ENCODE peak calls at places on chromosomes 12 and 14, in six cellular contexts. O is MM.1S, T is spleen, R is hepatocyte, H is thoracic aorta, B is colonic mucosa. A is an unnamed sample. For H3K9me3, the result is how much of the 10 kb centered on the place peaks cover.

GRCh38 chr12:52543985-52544888 is 8.7 kb downstream of the KRT71 start:
- DNase-seq in T (peak), H (no peak), O (no peak), R (no peak), B (no peak), A (no peak)

GRCh38 chr14:34628681-34629135 is 1.2 kb downstream of the SNX6 start:
- DNase-seq in R (peak), B (peak), H (no peak), T (no peak), O (no peak), A (no peak)

GRCh38 chr12:94834036-94834625 is 169.4 kb downstream of the NDUFA12 start:
- DNase-seq in H (no peak), B (no peak), R (no peak), T (no peak), O (no peak), A (no peak)

GRCh38 chr14:37167151-37168047 is 5.0 kb downstream of the SLC25A21 start:
- DNase-seq in B (no peak), R (no peak), T (no peak), O (no peak), H (no peak), A (no peak)

GRCh38 chr12:98696036-98696646 is 51.1 kb downstream of the APAF1 start:
- DNase-seq in B (no peak), O (no peak), R (no peak), T (no peak), H (no peak), A (no peak)

GRCh38 chr14:105376521-105377440 is 21.6 kb upstream of the TEX22 start:
- DNase-seq in R (no peak), H (no peak), T (no peak), B (no peak), O (no peak), A (no peak)

GRCh38 chr14:100239840-100240724 is 1.1 kb downstream of the YY1 start:
- DNase-seq in O (peak), B (peak), R (peak), H (peak), T (peak), A (peak)

GRCh38 chr14:68864301-68864810 is 71.5 kb upstream of the ZFP36L1 start:
- DNase-seq in B (no peak), T (no peak), R (no peak), H (no peak), O (no peak), A (no peak)

GRCh38 chr12:32248594-32249140 is 142.0 kb downstream of the BICD1 start:
- DNase-seq in T (no peak), H (no peak), B (no peak), O (no peak), R (peak), A (no peak)

GRCh38 chr14:59688224-59689170 is 111.9 kb upstream of the CCDC175 start:
- DNase-seq in B (peak), O (peak), R (peak), T (no peak), H (peak), A (no peak)

GRCh38 chr12:114306646-114307045 is 99.3 kb downstream of the TBX5 start:
- DNase-seq in H (no peak), T (no peak), R (no peak), B (no peak), O (no peak), A (no peak)

GRCh38 chr12:5478081-5478706 is 46.3 kb downstream of the NTF3 start:
- DNase-seq in T (no peak), H (no peak), R (no peak), B (no peak), O (no peak), A (no peak)

GRCh38 chr12:70758494-70758845 is 121.2 kb upstream of the PTPRB start:
- DNase-seq in B (no peak), R (no peak), T (no peak), O (no peak), H (no peak), A (no peak)

GRCh38 chr14:29584992-29585391 is 342.7 kb downstream of the PRKD1 start:
- DNase-seq in R (peak), O (no peak), B (no peak), T (no peak), H (no peak), A (no peak)

GRCh38 chr14:29587046-29587445 is 340.6 kb downstream of the PRKD1 start:
- DNase-seq in O (no peak), R (no peak), H (no peak), T (no peak), B (no peak), A (no peak)

DNA sequence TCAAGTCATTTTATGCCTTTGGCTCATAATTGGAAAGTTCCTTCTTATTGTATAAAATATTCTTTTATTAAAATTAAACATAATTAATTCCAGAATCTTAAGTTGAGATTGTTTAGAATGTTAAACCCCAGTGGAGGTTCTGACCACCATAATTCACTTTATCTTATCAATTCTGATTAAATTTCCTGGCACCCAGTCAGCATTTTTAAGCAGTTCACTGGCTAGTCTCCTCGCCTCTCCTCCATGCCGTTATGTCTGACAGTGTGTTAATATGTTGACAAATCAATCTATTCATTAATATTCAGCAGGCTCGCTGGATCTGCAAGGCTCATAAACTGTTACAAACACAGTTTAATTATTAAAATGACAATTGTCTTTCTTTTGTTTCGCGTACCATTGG is 339.9 kb downstream of the PRKD1 start:
- DNase-seq in R (no peak), T (no peak), O (no peak), H (no peak), B (no peak), A (no peak)
- H3K9me3 ChIP-seq in R (under half), T (under half), O (under half), H (under half), B (under half), A (under half)

GRCh38 chr12:49790741-49791140 is 37.5 kb downstream of the NCKAP5L start:
- DNase-seq in H (no peak), O (no peak), T (no peak), B (no peak), R (no peak), A (no peak)
- H3K9me3 ChIP-seq in H (under half), O (under half), T (under half), B (under half), R (under half), A (under half)

GRCh38 chr12:133080619-133081407 is at the start of gene ZNF140:
- DNase-seq in B (peak), T (peak), O (peak), R (peak), H (peak), A (peak)

GRCh38 chr12:133081408-133081806 is 684 bp downstream of the ZNF140 start:
- DNase-seq in T (peak), H (no peak), O (no peak), R (peak), B (no peak), A (no peak)

GRCh38 chr12:133080051-133080618 is 588 bp upstream of the ZNF140 start:
- DNase-seq in T (peak), H (peak), O (peak), B (peak), R (peak), A (peak)

GRCh38 chr12:133083345-133083744 is 2.6 kb downstream of the ZNF140 start:
- DNase-seq in T (no peak), B (no peak), O (no peak), R (no peak), H (no peak), A (no peak)
- H3K9me3 ChIP-seq in T (half or more), B (under half), O (under half), R (half or more), H (half or more), A (half or more)

DNA sequence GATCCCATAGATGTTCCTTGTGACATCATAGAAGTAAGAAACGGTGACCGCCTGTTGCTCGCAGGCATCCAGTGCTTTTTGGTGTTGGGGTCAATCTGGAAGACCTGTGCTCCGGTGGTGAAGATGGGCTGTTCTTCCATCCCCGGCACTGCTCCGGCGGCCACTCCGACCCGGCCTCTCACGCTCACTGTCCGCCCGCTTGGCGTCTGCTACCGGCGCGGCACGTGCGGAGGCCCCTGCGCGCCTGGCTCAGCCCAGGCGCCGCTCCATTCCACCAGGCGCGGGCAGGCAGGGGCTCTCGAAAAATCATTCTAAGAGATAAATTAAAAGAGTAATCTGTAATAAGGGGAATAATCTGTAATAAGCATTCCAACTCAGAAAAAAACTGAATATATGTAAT is 934.5 kb downstream of the TMEM121 start:
- DNase-seq in H (no peak), B (no peak), R (no peak), O (no peak), T (no peak), A (no peak)
- H3K9me3 ChIP-seq in H (under half), B (under half), R (under half), O (under half), T (under half), A (under half)

GRCh38 chr12:89154743-89155530 is 197.4 kb downstream of the DUSP6 start:
- DNase-seq in B (no peak), H (no peak), O (no peak), T (no peak), R (peak), A (no peak)

GRCh38 chr12:89156324-89156723 is 196.0 kb downstream of the DUSP6 start:
- DNase-seq in H (no peak), B (no peak), R (no peak), T (no peak), O (no peak), A (no peak)

GRCh38 chr12:89157413-89157812 is 194.9 kb downstream of the DUSP6 start:
- DNase-seq in R (peak), B (peak), O (no peak), H (no peak), T (no peak), A (no peak)

GRCh38 chr12:89153341-89153740 is 199.0 kb downstream of the DUSP6 start:
- DNase-seq in H (no peak), T (no peak), R (no peak), B (no peak), O (no peak), A (no peak)

GRCh38 chr12:89156862-89157262 is 195.4 kb downstream of the DUSP6 start:
- DNase-seq in O (no peak), T (no peak), B (no peak), H (no peak), R (no peak), A (no peak)
- H3K9me3 ChIP-seq in O (under half), T (under half), B (under half), H (under half), R (under half), A (under half)

GRCh38 chr12:50913224-50913623 is 39.1 kb upstream of the HIGD1C start:
- DNase-seq in B (no peak), T (no peak), O (no peak), H (no peak), R (no peak), A (no peak)
- H3K9me3 ChIP-seq in B (under half), T (half or more), O (under half), H (under half), R (under half), A (under half)

DNA sequence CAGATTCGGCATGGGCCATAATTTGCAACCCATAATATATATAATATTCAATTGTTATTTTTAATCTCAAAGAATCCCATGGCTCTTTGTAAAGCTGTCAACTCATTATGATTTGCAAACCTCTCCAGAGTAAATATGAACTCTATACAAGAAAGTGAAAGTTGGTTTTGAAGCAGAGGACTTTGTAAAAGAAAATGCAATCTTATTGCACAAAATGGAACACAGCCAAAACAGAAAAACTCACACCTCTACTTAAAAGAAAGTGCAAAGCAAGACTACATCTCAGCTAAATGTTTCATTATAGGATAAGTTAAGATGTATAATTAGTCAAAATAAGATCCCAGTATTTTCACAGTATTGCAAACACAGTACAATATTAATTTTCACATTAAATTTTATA is 111.2 kb upstream of the FLRT2 start:
- DNase-seq in O (no peak), H (no peak), R (no peak), T (no peak), B (no peak), A (no peak)
- H3K9me3 ChIP-seq in O (under half), H (under half), R (under half), T (under half), B (under half), A (under half)

GRCh38 chr12:126616441-126616840 is 1551.2 kb downstream of the AACS start:
- DNase-seq in R (no peak), O (no peak), T (no peak), H (no peak), B (no peak), A (no peak)
- H3K9me3 ChIP-seq in R (under half), O (under half), T (half or more), H (under half), B (under half), A (under half)

GRCh38 chr12:132355742-132356681 is 26.6 kb upstream of the GALNT9 start:
- DNase-seq in B (no peak), R (no peak), T (peak), O (no peak), H (no peak), A (no peak)
- H3K9me3 ChIP-seq in B (under half), R (under half), T (under half), O (under half), H (under half), A (under half)